ENCODE peak calls at places on chromosomes 1 and 21, in five cellular contexts. V is neuronal stem cell, X is H1, L is IMR-90, U is mesenchymal stem cell. F is an unnamed sample.
A peak's percentile ranks its signal among the peaks of the same experiment; 100 is the strongest.

GRCh38 chr21:34967509-34968289 is 81.4 kb downstream of the RUNX1 start:
- DNase-seq in V (no peak), X (no peak), L (peak; percentile 35), U (peak; percentile 86), F (peak; percentile 26)

GRCh38 chr1:101101362-101101761 is 75.8 kb upstream of the DPH5 start:
- DNase-seq in V (no peak), X (no peak), L (peak; percentile 56), U (peak; percentile 45), F (no peak)

GRCh38 chr21:29360799-29361765 is 62.4 kb downstream of the BACH1 start:
- DNase-seq in V (no peak), X (no peak), L (peak; percentile 40), U (no peak), F (no peak)

GRCh38 chr1:64539808-64540207 is 69.9 kb downstream of the CACHD1 start:
- DNase-seq in V (no peak), X (no peak), L (peak; percentile 35), U (no peak), F (no peak)

GRCh38 chr1:50474859-50475809 is 51.9 kb upstream of the DMRTA2 start:
- DNase-seq in V (peak; percentile 11), X (no peak), L (peak; percentile 49), U (no peak), F (no peak)

GRCh38 chr1:110675060-110675791 is 486 bp upstream of the KCNA3 start:
- DNase-seq in V (peak; percentile 11), X (no peak), L (no peak), U (no peak), F (no peak)

GRCh38 chr1:6600410-6601048 is 2.1 kb downstream of the KLHL21 start:
- DNase-seq in V (no peak), X (no peak), L (peak; percentile 27), U (peak; percentile 30), F (no peak)

GRCh38 chr1:202625416-202626360 is 84.6 kb downstream of the SYT2 start:
- DNase-seq in V (no peak), X (peak; percentile 33), L (peak; percentile 57), U (peak; percentile 73), F (peak; percentile 67)

GRCh38 chr1:23514121-23514679 is 16.8 kb downstream of the E2F2 start:
- DNase-seq in V (no peak), X (no peak), L (no peak), U (no peak), F (no peak)

GRCh38 chr1:41537257-41537656 is 52.8 kb upstream of the EDN2 start:
- DNase-seq in V (no peak), X (no peak), L (no peak), U (peak; percentile 2), F (no peak)

GRCh38 chr1:112998592-112999235 is 42.7 kb upstream of the SLC16A1 start:
- DNase-seq in V (no peak), X (no peak), L (peak; percentile 71), U (peak; percentile 68), F (no peak)

GRCh38 chr1:155127672-155128468 is at the start of gene EFNA1:
- DNase-seq in V (no peak), X (no peak), L (no peak), U (peak; percentile 48), F (peak; percentile 59)

GRCh38 chr1:57033222-57034019 is 67.6 kb upstream of the C8B start:
- DNase-seq in V (no peak), X (no peak), L (no peak), U (no peak), F (no peak)

GRCh38 chr1:180098242-180098995 is 56.2 kb upstream of the QSOX1 start:
- DNase-seq in V (no peak), X (no peak), L (peak; percentile 95), U (peak; percentile 95), F (peak; percentile 83)

GRCh38 chr1:172654535-172654934 is 4.4 kb upstream of the FASLG start:
- DNase-seq in V (no peak), X (no peak), L (peak; percentile 88), U (peak; percentile 55), F (no peak)

GRCh38 chr1:116259665-116260064 is 113.4 kb upstream of the ATP1A1 start:
- DNase-seq in V (no peak), X (no peak), L (no peak), U (no peak), F (no peak)

GRCh38 chr1:235725493-235725892 is 75.9 kb upstream of the GNG4 start:
- DNase-seq in V (no peak), X (no peak), L (peak; percentile 28), U (no peak), F (no peak)

GRCh38 chr1:47885062-47885461 is 112.1 kb downstream of the TRABD2B start:
- DNase-seq in V (no peak), X (no peak), L (no peak), U (no peak), F (no peak)

GRCh38 chr1:106080608-106081325 is 975.7 kb upstream of the PRMT6 start:
- DNase-seq in V (no peak), X (no peak), L (no peak), U (no peak), F (no peak)

GRCh38 chr1:201506573-201507567 is at the start of gene CSRP1:
- DNase-seq in V (no peak), X (no peak), L (peak; percentile 87), U (peak; percentile 77), F (peak; percentile 84)

GRCh38 chr1:28326505-28326904 is 2.3 kb upstream of the MED18 start:
- DNase-seq in V (no peak), X (no peak), L (no peak), U (no peak), F (no peak)

GRCh38 chr1:43238991-43239469 is 30.8 kb upstream of the TMEM125 start:
- DNase-seq in V (no peak), X (no peak), L (no peak), U (no peak), F (no peak)

GRCh38 chr1:62688687-62689085 is 500 bp upstream of the DOCK7 start:
- DNase-seq in V (no peak), X (no peak), L (peak; percentile 31), U (no peak), F (peak; percentile 16)

GRCh38 chr1:207389728-207390464 is 64.2 kb upstream of the CR2 start:
- DNase-seq in V (no peak), X (no peak), L (peak; percentile 76), U (peak; percentile 16), F (no peak)

GRCh38 chr1:192652159-192652558 is 16.2 kb downstream of the RGS13 start:
- DNase-seq in V (no peak), X (no peak), L (no peak), U (no peak), F (no peak)

GRCh38 chr1:8294170-8294697 is 23.7 kb upstream of the SLC45A1 start:
- DNase-seq in V (no peak), X (no peak), L (no peak), U (no peak), F (no peak)

GRCh38 chr1:93585059-93585966 is 96.3 kb downstream of the BCAR3 start:
- DNase-seq in V (no peak), X (no peak), L (no peak), U (no peak), F (peak; percentile 96)

GRCh38 chr1:33876970-33877680 is 13.2 kb downstream of the HMGB4 start:
- DNase-seq in V (no peak), X (no peak), L (peak; percentile 28), U (no peak), F (no peak)

GRCh38 chr1:230760360-230760827 is 13.2 kb downstream of the CAPN9 start:
- DNase-seq in V (no peak), X (no peak), L (no peak), U (no peak), F (peak; percentile 25)

DNA sequence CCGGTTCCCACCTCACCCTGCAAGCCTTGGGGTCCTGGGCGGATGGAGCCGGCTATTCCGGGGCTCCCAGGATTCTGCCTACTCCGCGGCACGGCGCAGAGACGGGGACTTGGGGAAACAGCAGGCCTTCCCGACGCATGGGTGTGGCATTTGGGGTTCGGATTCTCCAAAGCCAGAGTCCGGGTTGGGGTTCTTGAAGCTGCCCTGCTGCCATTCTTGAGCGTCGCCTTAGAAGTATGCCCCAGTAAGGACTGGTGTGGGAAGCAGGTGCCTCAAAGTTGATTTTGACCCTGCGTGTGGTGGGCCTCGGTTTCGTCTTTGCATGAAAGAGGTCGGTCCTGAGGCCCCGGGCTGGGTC is 624 bp downstream of the GUK1 start:
- DNase-seq in V (no peak), X (no peak), L (no peak), U (no peak), F (no peak)
- H3K14ac ChIP-seq in V (no peak overlapping the region), X (no peak overlapping the region), L (peak overlapping the region; percentile 94), U (no peak overlapping the region), F (peak overlapping the region; percentile 91)

GRCh38 chr1:30716646-30717045 is 6.7 kb downstream of the MATN1 start:
- DNase-seq in V (no peak), X (no peak), L (no peak), U (no peak), F (no peak)

GRCh38 chr1:30719406-30720270 is 3.7 kb downstream of the MATN1 start:
- DNase-seq in V (peak; percentile 91), X (peak; percentile 62), L (peak; percentile 50), U (peak; percentile 74), F (peak; percentile 48)

GRCh38 chr1:30720271-30721223 is 2.8 kb downstream of the MATN1 start:
- DNase-seq in V (no peak), X (no peak), L (no peak), U (no peak), F (no peak)

GRCh38 chr1:30718091-30718635 is 5.2 kb downstream of the MATN1 start:
- DNase-seq in V (peak; percentile 97), X (peak; percentile 96), L (peak; percentile 94), U (peak; percentile 97), F (peak; percentile 99)

DNA sequence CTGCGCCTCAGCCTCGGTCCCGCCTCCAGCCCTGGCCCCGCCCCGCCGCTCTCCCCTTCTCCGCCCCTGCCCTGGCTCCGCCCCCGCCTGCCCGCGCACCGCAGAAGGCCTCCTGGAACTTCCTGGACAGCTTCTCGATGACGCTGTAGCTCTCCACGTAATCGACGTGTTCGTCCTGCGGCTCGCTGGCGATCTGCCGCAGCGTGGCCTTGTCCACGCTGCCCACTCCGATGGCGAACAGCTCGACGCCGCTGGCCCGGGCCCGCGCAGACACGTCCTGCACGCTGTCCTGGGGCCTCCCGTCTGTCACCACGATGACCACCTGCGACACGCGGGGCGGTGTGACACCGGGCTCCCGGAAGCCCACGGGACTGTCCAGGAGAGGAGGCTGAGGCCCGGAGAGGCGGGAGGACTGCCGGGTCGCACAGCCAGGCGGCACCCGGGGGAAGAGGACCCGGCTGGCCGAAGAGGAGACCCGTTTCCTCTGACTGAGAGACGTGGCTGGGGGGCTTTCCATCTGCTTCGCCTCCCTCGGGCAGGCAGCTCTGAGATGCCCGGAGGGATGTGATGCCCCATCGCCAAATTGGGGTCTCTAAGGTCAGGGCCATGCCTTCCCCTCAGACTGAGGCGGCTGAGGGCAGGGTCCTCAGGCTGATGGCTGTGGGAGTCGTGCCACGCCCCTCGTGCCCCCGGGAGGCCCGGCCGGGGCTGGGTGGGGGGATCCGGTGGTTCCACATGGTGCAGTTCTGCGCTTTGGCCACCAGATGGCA is 4.6 kb downstream of the MATN1 start:
- DNase-seq in V (no peak), X (no peak), L (peak; percentile 98), U (peak; percentile 98), F (peak; percentile 98)
- H3K4me3 ChIP-seq in V (peak overlapping the region; percentile 59), X (peak overlapping the region; percentile 67), L (peak overlapping the region; percentile 50), U (peak overlapping the region; percentile 78), F (peak overlapping the region; percentile 75)

GRCh38 chr1:66168467-66168887 is 365.5 kb upstream of the SGIP1 start:
- DNase-seq in V (no peak), X (no peak), L (peak; percentile 32), U (no peak), F (no peak)
- H3K14ac ChIP-seq in V (no peak overlapping the region), X (no peak overlapping the region), L (no peak overlapping the region), U (no peak overlapping the region), F (no peak overlapping the region)

GRCh38 chr21:42405064-42406059 is 1.7 kb downstream of the UBASH3A start:
- DNase-seq in V (no peak), X (no peak), L (no peak), U (no peak), F (no peak)
- H3K4me3 ChIP-seq in V (no peak overlapping the region), X (no peak overlapping the region), L (no peak overlapping the region), U (no peak overlapping the region), F (no peak overlapping the region)

F was measured in trophoblast cell.